ENCODE peak calls at places on chromosomes 5 and 9, in eight cellular contexts. X is dermis blood vessel endothelial cell; W is HTR-8/SVneo; S is naive thymus-derived CD4-positive, alpha-beta T cell; T is stimulated activated CD8-positive, alpha-beta memory T cell treated with anti-CD3 and anti-CD28 coated beads, Interleukin-4, amount 100 ng/mL, for 24 hours; K is GM18507; N is GM10248; A is GM12891. Y is an unnamed sample.

GRCh38 chr9:72217306-72217842 is 68.1 kb downstream of the GDA start:
- DNase-seq in X (no peak), W (no peak), S (no peak), T (no peak), K (no peak), N (no peak), A (no peak), Y (no peak)

GRCh38 chr9:122297512-122297911 is 32.8 kb downstream of the MRRF start:
- DNase-seq in X (no peak), W (no peak), S (no peak), T (no peak), K (no peak), N (no peak), A (no peak), Y (no peak)

GRCh38 chr9:126927419-126927818 is 12.8 kb downstream of the RALGPS1 start:
- DNase-seq in X (no peak), W (no peak), S (no peak), T (no peak), K (no peak), N (no peak), A (no peak), Y (no peak)

GRCh38 chr5:172549708-172550095 is 91.4 kb upstream of the NEURL1B start:
- DNase-seq in X (no peak), W (no peak), S (no peak), T (no peak), K (no peak), N (no peak), A (no peak), Y (peak)

GRCh38 chr9:110755179-110755578 is 86.6 kb downstream of the MUSK start:
- DNase-seq in X (no peak), W (no peak), S (no peak), T (no peak), K (no peak), N (no peak), A (no peak), Y (no peak)

GRCh38 chr5:124907098-124907644 is 160.7 kb upstream of the ZNF608 start:
- DNase-seq in X (no peak), W (no peak), S (no peak), T (no peak), K (no peak), N (no peak), A (no peak), Y (no peak)

GRCh38 chr5:158492850-158493249 is 606.9 kb downstream of the EBF1 start:
- DNase-seq in X (no peak), W (no peak), S (no peak), T (no peak), K (no peak), N (no peak), A (no peak), Y (no peak)

GRCh38 chr9:114492991-114493390 is 12.3 kb downstream of the WHRN start:
- DNase-seq in X (no peak), W (no peak), S (no peak), T (no peak), K (no peak), N (no peak), A (no peak), Y (no peak)

GRCh38 chr9:6076856-6077255 is 61.4 kb upstream of the RANBP6 start:
- DNase-seq in X (peak), W (no peak), S (no peak), T (no peak), K (no peak), N (no peak), A (no peak), Y (no peak)

GRCh38 chr5:150589791-150590601 is 50.5 kb upstream of the SYNPO start:
- DNase-seq in X (peak), W (no peak), S (no peak), T (no peak), K (no peak), N (no peak), A (no peak), Y (peak)

GRCh38 chr9:38068616-38068865 is 486 bp downstream of the SHB start:
- DNase-seq in X (peak), W (no peak), S (no peak), T (no peak), K (no peak), N (peak), A (peak), Y (peak)

GRCh38 chr5:52822437-52822836 is 34.7 kb downstream of the ITGA1 start:
- DNase-seq in X (no peak), W (no peak), S (no peak), T (no peak), K (no peak), N (no peak), A (no peak), Y (peak)

GRCh38 chr5:123976393-123977029 is 464.5 kb downstream of the CSNK1G3 start:
- DNase-seq in X (no peak), W (no peak), S (no peak), T (no peak), K (no peak), N (no peak), A (no peak), Y (no peak)

GRCh38 chr5:157659886-157660660 is 7.8 kb upstream of the SOX30 start:
- DNase-seq in X (no peak), W (no peak), S (no peak), T (no peak), K (no peak), N (no peak), A (no peak), Y (no peak)

GRCh38 chr5:62690421-62690820 is 111.8 kb downstream of the LRRC70 start:
- DNase-seq in X (no peak), W (no peak), S (no peak), T (no peak), K (no peak), N (no peak), A (no peak), Y (no peak)

GRCh38 chr5:116370149-116370548 is 204.5 kb downstream of the SEMA6A start:
- DNase-seq in X (peak), W (no peak), S (no peak), T (no peak), K (no peak), N (no peak), A (no peak), Y (no peak)

GRCh38 chr9:123326662-123327093 is 29.3 kb upstream of the CRB2 start:
- DNase-seq in X (no peak), W (no peak), S (no peak), T (no peak), K (no peak), N (peak), A (no peak), Y (no peak)

GRCh38 chr9:34633166-34633565 is 4.3 kb upstream of the ARID3C start:
- DNase-seq in X (no peak), W (no peak), S (no peak), T (no peak), K (no peak), N (no peak), A (no peak), Y (no peak)

GRCh38 chr5:135890296-135890695 is 5.3 kb downstream of the IL9 start:
- DNase-seq in X (no peak), W (no peak), S (no peak), T (no peak), K (no peak), N (no peak), A (no peak), Y (no peak)

GRCh38 chr9:104173020-104173419 is 78.9 kb downstream of the SMC2 start:
- DNase-seq in X (no peak), W (no peak), S (no peak), T (no peak), K (no peak), N (no peak), A (no peak), Y (no peak)

GRCh38 chr5:37771731-37772130 is 68.1 kb downstream of the GDNF start:
- DNase-seq in X (no peak), W (peak), S (no peak), T (no peak), K (no peak), N (no peak), A (no peak), Y (peak)

GRCh38 chr5:139124774-139125391 is 73.3 kb downstream of the SIL1 start:
- DNase-seq in X (no peak), W (no peak), S (no peak), T (no peak), K (no peak), N (no peak), A (no peak), Y (no peak)

GRCh38 chr5:62785588-62785987 is 207.0 kb downstream of the LRRC70 start:
- DNase-seq in X (no peak), W (no peak), S (no peak), T (no peak), K (no peak), N (no peak), A (no peak), Y (no peak)

GRCh38 chr5:124162782-124163532 is 583.5 kb downstream of the ZNF608 start:
- DNase-seq in X (peak), W (no peak), S (no peak), T (no peak), K (no peak), N (no peak), A (no peak), Y (no peak)

GRCh38 chr5:30539004-30539634 is 654.4 kb upstream of the CDH6 start:
- DNase-seq in X (no peak), W (no peak), S (no peak), T (no peak), K (no peak), N (no peak), A (no peak), Y (peak)

GRCh38 chr5:67998709-67999251 is 216.8 kb upstream of the PIK3R1 start:
- DNase-seq in X (peak), W (peak), S (no peak), T (no peak), K (no peak), N (no peak), A (no peak), Y (peak)